ENCODE peak calls at places on chromosome 22, in nine cellular contexts. Y, H, E, U, S, A, O, P and Z are unnamed samples.

GRCh38 chr22:25013634-25014033 is 61.1 kb downstream of the KIAA1671 start:
- DNase-seq in Y (no peak), H (no peak), E (no peak), U (no peak), S (no peak), A (no peak), O (no peak), P (no peak), Z (peak; percentile 79)

GRCh38 chr22:46638601-46639431 is 18.6 kb downstream of the GRAMD4 start:
- DNase-seq in Y (peak; percentile 51), H (no peak), E (peak; percentile 78), U (no peak), S (no peak), A (no peak), O (no peak), P (no peak), Z (no peak)

GRCh38 chr22:30968015-30968923 is at the start of gene MORC2:
- DNase-seq in Y (peak; percentile 27), H (no peak), E (peak; percentile 86), U (no peak), S (no peak), A (no peak), O (peak; percentile 70), P (no peak), Z (no peak)

GRCh38 chr22:23405366-23405851 is 174.7 kb downstream of the IGLL1 start:
- DNase-seq in Y (no peak), H (no peak), E (peak; percentile 39), U (no peak), S (no peak), A (no peak), O (no peak), P (no peak), Z (no peak)

GRCh38 chr22:45888221-45889092 is 88.5 kb downstream of the WNT7B start:
- DNase-seq in Y (no peak), H (no peak), E (peak; percentile 54), U (no peak), S (no peak), A (no peak), O (no peak), P (no peak), Z (no peak)

GRCh38 chr22:30753701-30754100 is 59.0 kb downstream of the OSBP2 start:
- DNase-seq in Y (no peak), H (no peak), E (no peak), U (no peak), S (no peak), A (no peak), O (no peak), P (no peak), Z (no peak)

GRCh38 chr22:36144886-36145541 is 15.5 kb downstream of the APOL3 start:
- DNase-seq in Y (peak; percentile 41), H (peak; percentile 69), E (no peak), U (peak; percentile 18), S (peak; percentile 26), A (no peak), O (peak; percentile 51), P (no peak), Z (peak; percentile 60)

GRCh38 chr22:25754527-25755202 is 12.7 kb downstream of the MYO18B start:
- DNase-seq in Y (no peak), H (no peak), E (no peak), U (no peak), S (no peak), A (no peak), O (no peak), P (no peak), Z (no peak)

GRCh38 chr22:39517470-39517869 is 2.9 kb upstream of the ATF4 start:
- DNase-seq in Y (no peak), H (no peak), E (no peak), U (no peak), S (no peak), A (no peak), O (no peak), P (no peak), Z (no peak)

GRCh38 chr22:31274017-31274416 is 18.3 kb downstream of the PIK3IP1 start:
- DNase-seq in Y (no peak), H (no peak), E (no peak), U (no peak), S (no peak), A (no peak), O (no peak), P (no peak), Z (no peak)

GRCh38 chr22:29524440-29525191 is 28.9 kb downstream of the THOC5 start:
- DNase-seq in Y (no peak), H (no peak), E (no peak), U (no peak), S (no peak), A (no peak), O (peak; percentile 8), P (no peak), Z (peak; percentile 56)

GRCh38 chr22:42462016-42462415 is 29.8 kb upstream of the NFAM1 start:
- DNase-seq in Y (no peak), H (no peak), E (no peak), U (no peak), S (no peak), A (no peak), O (no peak), P (peak; percentile 21), Z (no peak)

GRCh38 chr22:40123387-40123786 is 54.3 kb upstream of the TNRC6B start:
- DNase-seq in Y (no peak), H (no peak), E (no peak), U (no peak), S (no peak), A (no peak), O (no peak), P (no peak), Z (peak; percentile 32)

GRCh38 chr22:45077826-45078334 is 68.1 kb upstream of the PHF21B start:
- DNase-seq in Y (no peak), H (no peak), E (no peak), U (no peak), S (no peak), A (no peak), O (no peak), P (no peak), Z (no peak)

GRCh38 chr22:23246982-23247766 is 66.9 kb downstream of the BCR start:
- DNase-seq in Y (peak; percentile 11), H (no peak), E (no peak), U (no peak), S (no peak), A (no peak), O (no peak), P (no peak), Z (no peak)

GRCh38 chr22:38968801-38969200 is 11.4 kb downstream of the APOBEC3A start:
- DNase-seq in Y (no peak), H (no peak), E (no peak), U (no peak), S (no peak), A (no peak), O (no peak), P (no peak), Z (no peak)

GRCh38 chr22:44217346-44217745 is 36.6 kb downstream of the PARVG start:
- DNase-seq in Y (no peak), H (no peak), E (no peak), U (no peak), S (no peak), A (no peak), O (no peak), P (no peak), Z (no peak)

GRCh38 chr22:33921576-33922181 is 1.4 kb upstream of the LARGE1 start:
- DNase-seq in Y (no peak), H (no peak), E (peak; percentile 77), U (peak; percentile 88), S (no peak), A (no peak), O (peak; percentile 29), P (peak; percentile 65), Z (peak; percentile 46)

GRCh38 chr22:24179478-24180210 is 1.6 kb upstream of the SUSD2 start:
- DNase-seq in Y (no peak), H (no peak), E (no peak), U (no peak), S (no peak), A (no peak), O (no peak), P (no peak), Z (no peak)

GRCh38 chr22:46661221-46661851 is 41.1 kb downstream of the GRAMD4 start:
- DNase-seq in Y (peak; percentile 63), H (no peak), E (no peak), U (peak; percentile 21), S (peak; percentile 27), A (peak; percentile 53), O (peak; percentile 39), P (peak; percentile 77), Z (no peak)

GRCh38 chr22:35349704-35350538 is 31.0 kb upstream of the HMOX1 start:
- DNase-seq in Y (no peak), H (no peak), E (peak; percentile 69), U (peak; percentile 38), S (no peak), A (no peak), O (no peak), P (peak; percentile 70), Z (no peak)

GRCh38 chr22:28252539-28252938 is 333.5 kb upstream of the PITPNB start:
- DNase-seq in Y (no peak), H (no peak), E (no peak), U (no peak), S (no peak), A (no peak), O (no peak), P (no peak), Z (no peak)

GRCh38 chr22:19821523-19822300 is 33.0 kb downstream of the GNB1L start:
- DNase-seq in Y (no peak), H (no peak), E (peak; percentile 56), U (no peak), S (no peak), A (no peak), O (no peak), P (no peak), Z (no peak)

GRCh38 chr22:28917747-28918543 is 34.6 kb downstream of the ZNRF3 start:
- DNase-seq in Y (no peak), H (no peak), E (peak; percentile 67), U (peak; percentile 68), S (no peak), A (no peak), O (no peak), P (peak; percentile 22), Z (no peak)

GRCh38 chr22:24030186-24030702 is 19.1 kb downstream of the CABIN1 start:
- DNase-seq in Y (no peak), H (no peak), E (no peak), U (no peak), S (no peak), A (no peak), O (no peak), P (no peak), Z (peak; percentile 4)

GRCh38 chr22:24957043-24957442 is 4.5 kb downstream of the KIAA1671 start:
- DNase-seq in Y (no peak), H (no peak), E (no peak), U (no peak), S (no peak), A (no peak), O (no peak), P (no peak), Z (no peak)

GRCh38 chr22:20040801-20041200 is 19.9 kb downstream of the TANGO2 start:
- DNase-seq in Y (no peak), H (no peak), E (no peak), U (no peak), S (no peak), A (no peak), O (no peak), P (no peak), Z (no peak)